ENCODE peak calls at places on chromosomes 3 and 15, in nine cellular contexts. One of them, this sample, is unnamed.

GRCh38 chr15:68542771-68543544 is 35.8 kb upstream of the CORO2B start:
- DNase-seq in fibroblast of the aortic adventitia: peak; percentile 98
- DNase-seq in mesendoderm: peak; percentile 97
- DNase-seq in astrocyte of the spinal cord: peak; percentile 91
- DNase-seq in effector CD4-positive, alpha-beta T cell: no peak
- DNase-seq in activated CD4-positive, CD25-positive, alpha-beta regulatory T cell treated with anti-CD3 and anti-CD28 coated beads, Interleukin-2, amount 50 U/mL, for 72 hours: no peak
- DNase-seq in T-helper 1 cell: no peak
- DNase-seq in MV-4-11: no peak
- DNase-seq in cardiac fibroblast: peak; percentile 96
- DNase-seq in this sample: no peak

GRCh38 chr3:46722443-46722842 is 4.8 kb upstream of the PRSS50 start:
- DNase-seq in fibroblast of the aortic adventitia: no peak
- DNase-seq in mesendoderm: no peak
- DNase-seq in astrocyte of the spinal cord: no peak
- DNase-seq in effector CD4-positive, alpha-beta T cell: no peak
- DNase-seq in activated CD4-positive, CD25-positive, alpha-beta regulatory T cell treated with anti-CD3 and anti-CD28 coated beads, Interleukin-2, amount 50 U/mL, for 72 hours: no peak
- DNase-seq in T-helper 1 cell: no peak
- DNase-seq in MV-4-11: no peak
- DNase-seq in cardiac fibroblast: no peak
- DNase-seq in this sample: no peak

GRCh38 chr3:151044706-151045105 is 40.8 kb upstream of the MED12L start:
- DNase-seq in fibroblast of the aortic adventitia: no peak
- DNase-seq in mesendoderm: no peak
- DNase-seq in astrocyte of the spinal cord: peak; percentile 52
- DNase-seq in effector CD4-positive, alpha-beta T cell: no peak
- DNase-seq in activated CD4-positive, CD25-positive, alpha-beta regulatory T cell treated with anti-CD3 and anti-CD28 coated beads, Interleukin-2, amount 50 U/mL, for 72 hours: no peak
- DNase-seq in T-helper 1 cell: no peak
- DNase-seq in MV-4-11: no peak
- DNase-seq in cardiac fibroblast: no peak
- DNase-seq in this sample: no peak

GRCh38 chr15:79943820-79944219 is 27.2 kb downstream of the BCL2A1 start:
- DNase-seq in fibroblast of the aortic adventitia: peak; percentile 10
- DNase-seq in mesendoderm: no peak
- DNase-seq in astrocyte of the spinal cord: no peak
- DNase-seq in effector CD4-positive, alpha-beta T cell: no peak
- DNase-seq in activated CD4-positive, CD25-positive, alpha-beta regulatory T cell treated with anti-CD3 and anti-CD28 coated beads, Interleukin-2, amount 50 U/mL, for 72 hours: no peak
- DNase-seq in T-helper 1 cell: no peak
- DNase-seq in MV-4-11: no peak
- DNase-seq in cardiac fibroblast: peak; percentile 16
- DNase-seq in this sample: no peak

GRCh38 chr3:194711913-194712312 is 26.2 kb downstream of the FAM43A start:
- DNase-seq in fibroblast of the aortic adventitia: peak; percentile 62
- DNase-seq in mesendoderm: peak; percentile 52
- DNase-seq in astrocyte of the spinal cord: peak; percentile 94
- DNase-seq in effector CD4-positive, alpha-beta T cell: no peak
- DNase-seq in activated CD4-positive, CD25-positive, alpha-beta regulatory T cell treated with anti-CD3 and anti-CD28 coated beads, Interleukin-2, amount 50 U/mL, for 72 hours: no peak
- DNase-seq in T-helper 1 cell: no peak
- DNase-seq in MV-4-11: peak; percentile 81
- DNase-seq in cardiac fibroblast: peak; percentile 94
- DNase-seq in this sample: no peak

GRCh38 chr15:70617911-70618287 is 145.5 kb downstream of the UACA start:
- DNase-seq in fibroblast of the aortic adventitia: no peak
- DNase-seq in mesendoderm: no peak
- DNase-seq in astrocyte of the spinal cord: no peak
- DNase-seq in effector CD4-positive, alpha-beta T cell: no peak
- DNase-seq in activated CD4-positive, CD25-positive, alpha-beta regulatory T cell treated with anti-CD3 and anti-CD28 coated beads, Interleukin-2, amount 50 U/mL, for 72 hours: no peak
- DNase-seq in T-helper 1 cell: no peak
- DNase-seq in MV-4-11: no peak
- DNase-seq in cardiac fibroblast: no peak
- DNase-seq in this sample: no peak

GRCh38 chr15:87610366-87610765 is 646.2 kb downstream of the NTRK3 start:
- DNase-seq in fibroblast of the aortic adventitia: peak; percentile 94
- DNase-seq in mesendoderm: no peak
- DNase-seq in astrocyte of the spinal cord: peak; percentile 8
- DNase-seq in effector CD4-positive, alpha-beta T cell: no peak
- DNase-seq in activated CD4-positive, CD25-positive, alpha-beta regulatory T cell treated with anti-CD3 and anti-CD28 coated beads, Interleukin-2, amount 50 U/mL, for 72 hours: no peak
- DNase-seq in T-helper 1 cell: no peak
- DNase-seq in MV-4-11: peak; percentile 91
- DNase-seq in cardiac fibroblast: peak; percentile 79
- DNase-seq in this sample: peak; percentile 93

GRCh38 chr3:7241584-7242302 is 380.8 kb downstream of the GRM7 start:
- DNase-seq in fibroblast of the aortic adventitia: no peak
- DNase-seq in mesendoderm: peak; percentile 56
- DNase-seq in astrocyte of the spinal cord: no peak
- DNase-seq in effector CD4-positive, alpha-beta T cell: no peak
- DNase-seq in activated CD4-positive, CD25-positive, alpha-beta regulatory T cell treated with anti-CD3 and anti-CD28 coated beads, Interleukin-2, amount 50 U/mL, for 72 hours: no peak
- DNase-seq in T-helper 1 cell: no peak
- DNase-seq in MV-4-11: no peak
- DNase-seq in cardiac fibroblast: no peak
- DNase-seq in this sample: no peak

GRCh38 chr3:34237946-34238345 is 439.5 kb downstream of the PDCD6IP start:
- DNase-seq in fibroblast of the aortic adventitia: no peak
- DNase-seq in mesendoderm: no peak
- DNase-seq in astrocyte of the spinal cord: peak; percentile 88
- DNase-seq in effector CD4-positive, alpha-beta T cell: no peak
- DNase-seq in activated CD4-positive, CD25-positive, alpha-beta regulatory T cell treated with anti-CD3 and anti-CD28 coated beads, Interleukin-2, amount 50 U/mL, for 72 hours: no peak
- DNase-seq in T-helper 1 cell: no peak
- DNase-seq in MV-4-11: no peak
- DNase-seq in cardiac fibroblast: no peak
- DNase-seq in this sample: no peak

GRCh38 chr3:63508305-63508704 is 144.2 kb upstream of the SNTN start:
- DNase-seq in fibroblast of the aortic adventitia: no peak
- DNase-seq in mesendoderm: no peak
- DNase-seq in astrocyte of the spinal cord: no peak
- DNase-seq in effector CD4-positive, alpha-beta T cell: no peak
- DNase-seq in activated CD4-positive, CD25-positive, alpha-beta regulatory T cell treated with anti-CD3 and anti-CD28 coated beads, Interleukin-2, amount 50 U/mL, for 72 hours: no peak
- DNase-seq in T-helper 1 cell: no peak
- DNase-seq in MV-4-11: no peak
- DNase-seq in cardiac fibroblast: no peak
- DNase-seq in this sample: no peak

GRCh38 chr3:71045212-71045916 is 538.2 kb downstream of the FOXP1 start:
- DNase-seq in fibroblast of the aortic adventitia: no peak
- DNase-seq in mesendoderm: no peak
- DNase-seq in astrocyte of the spinal cord: no peak
- DNase-seq in effector CD4-positive, alpha-beta T cell: no peak
- DNase-seq in activated CD4-positive, CD25-positive, alpha-beta regulatory T cell treated with anti-CD3 and anti-CD28 coated beads, Interleukin-2, amount 50 U/mL, for 72 hours: no peak
- DNase-seq in T-helper 1 cell: no peak
- DNase-seq in MV-4-11: no peak
- DNase-seq in cardiac fibroblast: no peak
- DNase-seq in this sample: no peak

GRCh38 chr15:64004059-64004458 is 42.2 kb downstream of the DAPK2 start:
- DNase-seq in fibroblast of the aortic adventitia: no peak
- DNase-seq in mesendoderm: no peak
- DNase-seq in astrocyte of the spinal cord: no peak
- DNase-seq in effector CD4-positive, alpha-beta T cell: no peak
- DNase-seq in activated CD4-positive, CD25-positive, alpha-beta regulatory T cell treated with anti-CD3 and anti-CD28 coated beads, Interleukin-2, amount 50 U/mL, for 72 hours: no peak
- DNase-seq in T-helper 1 cell: no peak
- DNase-seq in MV-4-11: no peak
- DNase-seq in cardiac fibroblast: no peak
- DNase-seq in this sample: no peak

GRCh38 chr3:111246967-111247760 is 175.5 kb downstream of the NECTIN3 start:
- DNase-seq in fibroblast of the aortic adventitia: peak; percentile 21
- DNase-seq in mesendoderm: peak; percentile 8
- DNase-seq in astrocyte of the spinal cord: peak; percentile 95
- DNase-seq in effector CD4-positive, alpha-beta T cell: no peak
- DNase-seq in activated CD4-positive, CD25-positive, alpha-beta regulatory T cell treated with anti-CD3 and anti-CD28 coated beads, Interleukin-2, amount 50 U/mL, for 72 hours: no peak
- DNase-seq in T-helper 1 cell: no peak
- DNase-seq in MV-4-11: no peak
- DNase-seq in cardiac fibroblast: peak; percentile 29
- DNase-seq in this sample: no peak

GRCh38 chr15:95558916-95559315 is 771.6 kb upstream of the NR2F2 start:
- DNase-seq in fibroblast of the aortic adventitia: peak; percentile 33
- DNase-seq in mesendoderm: no peak
- DNase-seq in astrocyte of the spinal cord: no peak
- DNase-seq in effector CD4-positive, alpha-beta T cell: no peak
- DNase-seq in activated CD4-positive, CD25-positive, alpha-beta regulatory T cell treated with anti-CD3 and anti-CD28 coated beads, Interleukin-2, amount 50 U/mL, for 72 hours: no peak
- DNase-seq in T-helper 1 cell: no peak
- DNase-seq in MV-4-11: no peak
- DNase-seq in cardiac fibroblast: no peak
- DNase-seq in this sample: no peak

This sample was measured in OCI-M1.